ENCODE peak calls at places on chromosomes 1 and 21, in five cellular contexts. Y is B cell; Z is HCEC 1CT; S is activated T-helper 9 cell treated with anti-CD3 and anti-CD28 coated beads, Interleukin-2, amount 50 U/mL, for 16 hours; I is SHP77. N is an unnamed sample.

GRCh38 chr1:45836451-45836850 is 33.0 kb downstream of the MAST2 start:
- DNase-seq in Z (no peak), Y (no peak), S (no peak), I (no peak), N (no peak)

GRCh38 chr1:54365020-54365797 is 41.0 kb downstream of the SSBP3 start:
- DNase-seq in Z (no peak), S (no peak), Y (no peak), I (no peak), N (no peak)

GRCh38 chr1:102897537-102897936 is 210.8 kb downstream of the COL11A1 start:
- DNase-seq in Z (peak), I (no peak), Y (no peak), S (no peak), N (no peak)

GRCh38 chr1:23567996-23568607 is 8.8 kb upstream of the ID3 start:
- DNase-seq in Y (no peak), I (no peak), Z (no peak), S (no peak), N (no peak)

GRCh38 chr1:18901952-18902522 is 318 bp downstream of the ALDH4A1 start:
- DNase-seq in S (no peak), I (no peak), Y (no peak), Z (no peak), N (no peak)

GRCh38 chr1:63327417-63328139 is 5.2 kb downstream of the FOXD3 start:
- DNase-seq in S (no peak), Z (peak), Y (peak), I (peak), N (no peak)

GRCh38 chr1:17189632-17190525 is 15.0 kb upstream of the PADI1 start:
- DNase-seq in Y (no peak), S (no peak), Z (peak), I (no peak), N (no peak)

GRCh38 chr1:23585321-23586022 is 26.2 kb upstream of the ID3 start:
- DNase-seq in Z (peak), S (no peak), I (no peak), Y (no peak), N (no peak)

GRCh38 chr1:9494936-9495758 is 44.1 kb upstream of the SLC25A33 start:
- DNase-seq in Y (peak), I (peak), Z (no peak), S (peak), N (peak)

GRCh38 chr1:42176902-42177519 is 12.5 kb upstream of the GUCA2A start:
- DNase-seq in S (no peak), Z (peak), Y (peak), I (peak), N (no peak)

GRCh38 chr1:91732991-91733390 is 153.0 kb downstream of the TGFBR3 start:
- DNase-seq in S (no peak), I (no peak), Y (no peak), Z (no peak), N (no peak)

GRCh38 chr21:33754493-33754892 is 112.2 kb downstream of the ITSN1 start:
- DNase-seq in Z (no peak), Y (no peak), S (no peak), I (no peak), N (no peak)

GRCh38 chr21:41425954-41426655 is at the start of gene MX1:
- DNase-seq in I (no peak), S (peak), Z (no peak), Y (peak), N (peak)

GRCh38 chr1:238341395-238341794 is 450.7 kb upstream of the ZP4 start:
- DNase-seq in Y (no peak), I (no peak), S (no peak), Z (no peak), N (no peak)